ENCODE peak calls at places on chromosome 10, in five cellular contexts. One of them, this sample, is unnamed.

GRCh38 chr10:74799840-74800239 is 26.6 kb upstream of the KAT6B start:
- DNase-seq in DND-41: no peak
- DNase-seq in A549: no peak
- DNase-seq in cerebellar cortex: no peak
- DNase-seq in HS-5: peak
- DNase-seq in this sample: no peak

GRCh38 chr10:130073912-130074311 is 36.7 kb downstream of the C10orf143 start:
- DNase-seq in A549: no peak
- DNase-seq in HS-5: no peak
- DNase-seq in cerebellar cortex: no peak
- DNase-seq in DND-41: no peak
- DNase-seq in this sample: no peak

GRCh38 chr10:114631678-114632417 is 26.2 kb downstream of the ABLIM1 start:
- DNase-seq in A549: peak
- DNase-seq in DND-41: no peak
- DNase-seq in cerebellar cortex: no peak
- DNase-seq in HS-5: no peak
- DNase-seq in this sample: no peak

GRCh38 chr10:59047957-59048618 is 128.4 kb upstream of the PHYHIPL start:
- DNase-seq in cerebellar cortex: no peak
- DNase-seq in HS-5: no peak
- DNase-seq in A549: no peak
- DNase-seq in DND-41: no peak
- DNase-seq in this sample: no peak

GRCh38 chr10:8137272-8137680 is 82.8 kb downstream of the GATA3 start:
- DNase-seq in HS-5: no peak
- DNase-seq in A549: no peak
- DNase-seq in cerebellar cortex: no peak
- DNase-seq in DND-41: peak
- DNase-seq in this sample: no peak

GRCh38 chr10:14605231-14605925 is 169.3 kb downstream of the FAM107B start:
- DNase-seq in cerebellar cortex: peak
- DNase-seq in HS-5: no peak
- DNase-seq in A549: no peak
- DNase-seq in DND-41: no peak
- DNase-seq in this sample: no peak

GRCh38 chr10:87867453-87867852 is 4.0 kb downstream of the PTEN start:
- DNase-seq in cerebellar cortex: no peak
- DNase-seq in DND-41: no peak
- DNase-seq in A549: no peak
- DNase-seq in HS-5: no peak
- DNase-seq in this sample: no peak

GRCh38 chr10:88152720-88153119 is 289.3 kb downstream of the PTEN start:
- DNase-seq in DND-41: peak
- DNase-seq in HS-5: peak
- DNase-seq in A549: peak
- DNase-seq in cerebellar cortex: no peak
- DNase-seq in this sample: peak

GRCh38 chr10:131311661-131312260 is at the start of gene TCERG1L:
- DNase-seq in HS-5: no peak
- DNase-seq in DND-41: no peak
- DNase-seq in cerebellar cortex: no peak
- DNase-seq in A549: no peak
- DNase-seq in this sample: no peak

GRCh38 chr10:90288403-90288933 is 569.4 kb downstream of the HTR7 start:
- DNase-seq in HS-5: no peak
- DNase-seq in A549: no peak
- DNase-seq in cerebellar cortex: no peak
- DNase-seq in DND-41: no peak
- DNase-seq in this sample: no peak

GRCh38 chr10:77563638-77564270 is 73.9 kb downstream of the KCNMA1 start:
- DNase-seq in A549: no peak
- DNase-seq in cerebellar cortex: no peak
- DNase-seq in DND-41: no peak
- DNase-seq in HS-5: no peak
- DNase-seq in this sample: no peak

GRCh38 chr10:46091080-46091833 is 45.2 kb upstream of the MSMB start:
- DNase-seq in HS-5: no peak
- DNase-seq in A549: no peak
- DNase-seq in cerebellar cortex: no peak
- DNase-seq in DND-41: peak
- DNase-seq in this sample: no peak

GRCh38 chr10:103700436-103700715 is 155.0 kb downstream of the SH3PXD2A start:
- DNase-seq in HS-5: no peak
- DNase-seq in cerebellar cortex: no peak
- DNase-seq in DND-41: no peak
- DNase-seq in A549: no peak
- DNase-seq in this sample: no peak

GRCh38 chr10:100655760-100656421 is 89.5 kb upstream of the PAX2 start:
- DNase-seq in HS-5: no peak
- DNase-seq in DND-41: no peak
- DNase-seq in cerebellar cortex: no peak
- DNase-seq in A549: no peak
- DNase-seq in this sample: no peak

GRCh38 chr10:29734980-29735627 is 100.3 kb upstream of the SVIL start:
- DNase-seq in cerebellar cortex: peak
- DNase-seq in DND-41: peak
- DNase-seq in HS-5: no peak
- DNase-seq in A549: peak
- DNase-seq in this sample: peak

GRCh38 chr10:29926649-29927048 is 132.7 kb downstream of the JCAD start:
- DNase-seq in cerebellar cortex: no peak
- DNase-seq in DND-41: no peak
- DNase-seq in A549: no peak
- DNase-seq in HS-5: no peak
- DNase-seq in this sample: peak

GRCh38 chr10:44977287-44978212 is 1.1 kb downstream of the DEPP1 start:
- DNase-seq in HS-5: no peak
- DNase-seq in A549: no peak
- DNase-seq in cerebellar cortex: peak
- DNase-seq in DND-41: no peak
- DNase-seq in this sample: no peak

GRCh38 chr10:73246322-73246782 is 703 bp downstream of the DNAJC9 start:
- DNase-seq in A549: no peak
- DNase-seq in DND-41: no peak
- DNase-seq in cerebellar cortex: no peak
- DNase-seq in HS-5: no peak
- DNase-seq in this sample: no peak

GRCh38 chr10:43959364-43959763 is 310.7 kb upstream of the ZNF32 start:
- DNase-seq in DND-41: no peak
- DNase-seq in cerebellar cortex: no peak
- DNase-seq in A549: no peak
- DNase-seq in HS-5: no peak
- DNase-seq in this sample: no peak

GRCh38 chr10:103896225-103896624 is 21.8 kb downstream of the STN1 start:
- DNase-seq in cerebellar cortex: no peak
- DNase-seq in HS-5: no peak
- DNase-seq in A549: no peak
- DNase-seq in DND-41: no peak
- DNase-seq in this sample: no peak

GRCh38 chr10:49252313-49253034 is 46.5 kb upstream of the C10orf71 start:
- DNase-seq in DND-41: no peak
- DNase-seq in HS-5: no peak
- DNase-seq in A549: no peak
- DNase-seq in cerebellar cortex: no peak
- DNase-seq in this sample: no peak

GRCh38 chr10:101840102-101840684 is 3.4 kb downstream of the KCNIP2 start:
- DNase-seq in HS-5: no peak
- DNase-seq in DND-41: peak
- DNase-seq in A549: no peak
- DNase-seq in cerebellar cortex: no peak
- DNase-seq in this sample: no peak

GRCh38 chr10:35696392-35696791 is 54.3 kb upstream of the FZD8 start:
- DNase-seq in HS-5: no peak
- DNase-seq in A549: no peak
- DNase-seq in cerebellar cortex: no peak
- DNase-seq in DND-41: no peak
- DNase-seq in this sample: no peak

GRCh38 chr10:70773965-70774809 is 11.0 kb downstream of the TBATA start:
- DNase-seq in cerebellar cortex: no peak
- DNase-seq in A549: no peak
- DNase-seq in HS-5: no peak
- DNase-seq in DND-41: no peak
- DNase-seq in this sample: no peak

GRCh38 chr10:59266321-59266720 is 89.9 kb downstream of the PHYHIPL start:
- DNase-seq in A549: no peak
- DNase-seq in HS-5: no peak
- DNase-seq in DND-41: no peak
- DNase-seq in cerebellar cortex: no peak
- DNase-seq in this sample: no peak

GRCh38 chr10:88156341-88156740 is 292.9 kb downstream of the PTEN start:
- DNase-seq in A549: no peak
- DNase-seq in DND-41: no peak
- DNase-seq in HS-5: peak
- DNase-seq in cerebellar cortex: no peak
- DNase-seq in this sample: no peak

GRCh38 chr10:47137311-47137851 is 162.6 kb upstream of the GDF10 start:
- DNase-seq in HS-5: peak
- DNase-seq in A549: peak
- DNase-seq in cerebellar cortex: no peak
- DNase-seq in DND-41: no peak
- DNase-seq in this sample: peak

GRCh38 chr10:14926722-14927416 is 27.0 kb downstream of the DCLRE1C start:
- DNase-seq in cerebellar cortex: no peak
- DNase-seq in DND-41: no peak
- DNase-seq in A549: no peak
- DNase-seq in HS-5: no peak
- DNase-seq in this sample: no peak

GRCh38 chr10:46555713-46556514 is 544 bp downstream of the GPRIN2 start:
- DNase-seq in HS-5: no peak
- DNase-seq in DND-41: no peak
- DNase-seq in cerebellar cortex: peak
- DNase-seq in A549: peak
- DNase-seq in this sample: no peak

GRCh38 chr10:69874464-69874863 is 72.8 kb downstream of the COL13A1 start:
- DNase-seq in cerebellar cortex: no peak
- DNase-seq in A549: peak
- DNase-seq in DND-41: no peak
- DNase-seq in HS-5: peak
- DNase-seq in this sample: peak

GRCh38 chr10:70672165-70672992 is at the start of gene ADAMTS14:
- DNase-seq in cerebellar cortex: no peak
- DNase-seq in DND-41: peak
- DNase-seq in A549: peak
- DNase-seq in HS-5: no peak
- DNase-seq in this sample: peak

GRCh38 chr10:52469970-52470705 is 156.1 kb downstream of the DKK1 start:
- DNase-seq in HS-5: no peak
- DNase-seq in cerebellar cortex: no peak
- DNase-seq in DND-41: no peak
- DNase-seq in A549: no peak
- DNase-seq in this sample: no peak

This sample was measured in HTR-8/SVneo.